ENCODE peak calls at places on chromosome 19, in four cellular contexts. S, B, C and G are unnamed samples.

GRCh38 chr19:27652281-27652680 is 1560.7 kb downstream of the UQCRFS1 start:
- DNase-seq in B (no peak), C (no peak), S (no peak), G (peak)

GRCh38 chr19:16070366-16070990 is 5.8 kb upstream of the TPM4 start:
- DNase-seq in B (peak), S (no peak), C (no peak), G (no peak)

GRCh38 chr19:15563325-15563794 is 51.7 kb upstream of the CYP4F8 start:
- DNase-seq in B (peak), C (no peak), S (no peak), G (no peak)

GRCh38 chr19:55255618-55256423 is 3.0 kb downstream of the PPP6R1 start:
- DNase-seq in C (no peak), S (no peak), B (peak), G (no peak)

GRCh38 chr19:19447536-19448237 is 42.2 kb downstream of the GATAD2A start:
- DNase-seq in S (no peak), C (no peak), B (no peak), G (no peak)

GRCh38 chr19:10095948-10096614 is 6.4 kb downstream of the ANGPTL6 start:
- DNase-seq in C (peak), B (peak), S (peak), G (peak)

GRCh38 chr19:55552620-55553019 is 7.3 kb upstream of the SBK3 start:
- DNase-seq in S (no peak), C (no peak), B (no peak), G (no peak)

GRCh38 chr19:33492951-33493350 is 28.6 kb downstream of the PEPD start:
- DNase-seq in C (no peak), S (no peak), B (no peak), G (no peak)

GRCh38 chr19:10193666-10194499 is 870 bp downstream of the DNMT1 start:
- DNase-seq in S (no peak), B (peak), C (no peak), G (peak)

GRCh38 chr19:4019578-4019977 is 12.0 kb downstream of the PIAS4 start:
- DNase-seq in B (no peak), S (no peak), C (no peak), G (no peak)

GRCh38 chr19:8654591-8655339 is 24.3 kb downstream of the NFILZ start:
- DNase-seq in C (peak), B (peak), S (no peak), G (peak)

GRCh38 chr19:14081797-14082674 is 3.5 kb downstream of the C19orf67 start:
- DNase-seq in B (peak), C (no peak), S (no peak), G (no peak)

GRCh38 chr19:55447421-55448174 is 4.5 kb upstream of the SHISA7 start:
- DNase-seq in S (no peak), C (no peak), B (peak), G (no peak)

GRCh38 chr19:1237027-1237659 is 662 bp downstream of the CBARP start:
- DNase-seq in S (no peak), B (no peak), C (no peak), G (no peak)

GRCh38 chr19:1213391-1214286 is 8.1 kb downstream of the STK11 start:
- DNase-seq in B (no peak), S (no peak), C (no peak), G (no peak)

GRCh38 chr19:2567580-2567979 is 91.7 kb downstream of the GADD45B start:
- DNase-seq in C (no peak), S (no peak), B (no peak), G (no peak)

GRCh38 chr19:16737909-16738308 is 18.3 kb downstream of the NWD1 start:
- DNase-seq in B (no peak), S (no peak), C (no peak), G (no peak)

GRCh38 chr19:11736696-11737095 is 2.0 kb downstream of the ZNF823 start:
- DNase-seq in C (no peak), B (peak), S (no peak), G (no peak)

GRCh38 chr19:54430306-54431254 is 15.3 kb downstream of the TTYH1 start:
- DNase-seq in S (no peak), B (peak), C (peak), G (no peak)

GRCh38 chr19:54114340-54114826 is 1.1 kb downstream of the TFPT start:
- DNase-seq in C (no peak), B (peak), S (no peak), G (no peak)

GRCh38 chr19:54207908-54208783 is 7.5 kb downstream of the RPS9 start:
- DNase-seq in S (peak), C (no peak), B (peak), G (no peak)

GRCh38 chr19:8635422-8635821 is 5.0 kb downstream of the NFILZ start:
- DNase-seq in S (no peak), B (peak), C (no peak), G (no peak)

GRCh38 chr19:29457413-29457812 is 68.4 kb upstream of the VSTM2B start:
- DNase-seq in C (no peak), B (no peak), S (no peak), G (no peak)

GRCh38 chr19:49786432-49786831 is 19.6 kb downstream of the AP2A1 start:
- DNase-seq in S (no peak), B (peak), C (no peak), G (no peak)

GRCh38 chr19:372306-372890 is 27.8 kb upstream of the MIER2 start:
- DNase-seq in C (no peak), B (no peak), S (no peak), G (no peak)

GRCh38 chr19:292951-293350 is 1.7 kb upstream of the PLPP2 start:
- DNase-seq in C (no peak), B (no peak), S (no peak), G (no peak)

GRCh38 chr19:1856698-1857603 is 6.4 kb downstream of the KLF16 start:
- DNase-seq in C (no peak), S (peak), B (peak), G (peak)

GRCh38 chr19:13117176-13117771 is 734 bp upstream of the TRMT1 start:
- DNase-seq in S (no peak), C (no peak), B (no peak), G (no peak)

GRCh38 chr19:18418034-18418724 is 1.0 kb upstream of the SSBP4 start:
- DNase-seq in C (no peak), S (no peak), B (no peak), G (peak)

GRCh38 chr19:4664642-4665041 is 5.5 kb downstream of the MYDGF start:
- DNase-seq in S (no peak), B (no peak), C (no peak), G (no peak)

GRCh38 chr19:15374105-15374651 is 5.4 kb downstream of the AKAP8 start:
- DNase-seq in S (no peak), B (no peak), C (no peak), G (no peak)

GRCh38 chr19:38035515-38036495 is 128.8 kb downstream of the SIPA1L3 start:
- DNase-seq in S (no peak), C (no peak), B (no peak), G (no peak)

GRCh38 chr19:5020368-5020767 is 51.5 kb downstream of the KDM4B start:
- DNase-seq in S (no peak), C (no peak), B (no peak), G (no peak)

GRCh38 chr19:5425260-5425659 is 30.0 kb upstream of the ZNRF4 start:
- DNase-seq in C (no peak), S (no peak), B (no peak), G (no peak)

GRCh38 chr19:58355891-58356235 is 2.6 kb upstream of the A1BG start:
- DNase-seq in S (no peak), B (no peak), C (no peak), G (no peak)

GRCh38 chr19:13781547-13781946 is 7.3 kb downstream of the C19orf53 start:
- DNase-seq in B (peak), C (peak), S (peak), G (no peak)

GRCh38 chr19:19362075-19362474 is 41.4 kb downstream of the MAU2 start:
- DNase-seq in B (no peak), C (no peak), S (no peak), G (no peak)

DNA sequence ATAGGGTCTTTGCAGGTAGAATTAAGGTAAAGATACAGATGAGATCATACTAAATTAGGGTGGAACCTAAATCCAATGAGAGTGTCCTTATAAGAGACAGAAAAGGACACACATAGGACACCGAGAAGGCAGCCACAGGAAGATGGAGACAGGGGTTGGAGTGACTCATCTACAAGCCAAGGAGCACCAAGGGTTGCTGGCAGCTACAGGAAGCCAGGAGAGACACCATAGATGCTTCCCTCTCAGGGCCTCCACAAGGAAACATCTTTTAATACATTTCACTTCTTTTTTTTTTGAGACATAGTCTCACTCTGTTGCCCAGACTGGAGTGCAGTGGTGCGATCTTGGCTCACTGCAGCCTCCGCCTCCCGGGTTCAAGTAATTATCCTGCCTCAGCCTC is 10.1 kb downstream of the TMEM143 start:
- DNase-seq in C (no peak), S (no peak), B (peak), G (no peak)
- TF ChIP-seq CTCF in C (no peak), S (no peak), B (no peak), G (no peak)

DNA sequence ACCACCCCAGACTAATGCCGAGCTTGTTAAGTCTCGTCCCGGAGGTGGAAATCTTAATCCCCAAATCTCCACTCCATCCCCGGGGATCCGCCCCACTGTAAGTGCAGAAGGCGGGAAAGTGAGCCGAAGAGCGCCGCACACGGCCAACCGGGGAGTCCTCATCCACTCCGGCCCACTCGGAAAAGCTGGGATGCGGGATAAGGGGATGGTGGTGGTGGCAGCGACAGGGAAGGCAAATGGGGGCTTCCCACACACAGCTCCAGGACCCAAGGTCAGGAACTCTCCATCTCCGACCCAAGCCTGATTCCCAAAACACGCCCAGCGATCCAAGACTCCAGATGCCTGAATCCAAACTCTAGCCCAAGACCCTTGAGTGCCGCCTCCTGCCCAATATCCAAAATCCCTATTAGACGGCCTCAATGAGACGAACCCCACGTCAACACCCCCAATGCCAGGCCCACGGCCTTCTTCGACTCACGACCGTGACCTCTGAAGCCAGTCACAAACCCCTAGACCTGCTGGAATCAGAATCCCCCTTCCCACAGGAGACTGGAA is 481 bp downstream of the FBL start:
- DNase-seq in S (no peak), B (no peak), C (no peak), G (no peak)
- TF ChIP-seq CTCF in S (no peak), B (no peak), C (no peak), G (no peak)

GRCh38 chr19:43662487-43662886 is 7.5 kb downstream of the PLAUR start:
- DNase-seq in C (no peak), S (no peak), B (peak), G (no peak)
- TF ChIP-seq CTCF in C (peak), S (no peak), B (peak), G (peak)

GRCh38 chr19:51926784-51927741 is at the start of gene ZNF613:
- DNase-seq in C (peak), B (peak), S (peak), G (peak)
- TF ChIP-seq CTCF in C (peak), B (peak), S (no peak), G (peak)

GRCh38 chr19:36748431-36749275 is 24.0 kb downstream of the ZNF850 start:
- DNase-seq in S (no peak), C (no peak), B (no peak), G (no peak)
- TF ChIP-seq CTCF in S (no peak), C (no peak), B (no peak), G (no peak)

GRCh38 chr19:35513975-35514809 is 743 bp upstream of the DMKN start:
- DNase-seq in C (no peak), B (no peak), S (no peak), G (no peak)
- TF ChIP-seq CTCF in C (no peak), B (no peak), S (no peak), G (peak)

GRCh38 chr19:45902651-45903625 is 525 bp upstream of the MYPOP start:
- DNase-seq in B (peak), C (peak), S (peak), G (peak)
- TF ChIP-seq CTCF in B (no peak), C (no peak), S (no peak), G (peak)

GRCh38 chr19:7497292-7497691 is 8.5 kb upstream of the PEX11G start:
- DNase-seq in B (no peak), C (no peak), S (no peak), G (no peak)
- TF ChIP-seq CTCF in B (peak), C (peak), S (no peak), G (peak)

DNA sequence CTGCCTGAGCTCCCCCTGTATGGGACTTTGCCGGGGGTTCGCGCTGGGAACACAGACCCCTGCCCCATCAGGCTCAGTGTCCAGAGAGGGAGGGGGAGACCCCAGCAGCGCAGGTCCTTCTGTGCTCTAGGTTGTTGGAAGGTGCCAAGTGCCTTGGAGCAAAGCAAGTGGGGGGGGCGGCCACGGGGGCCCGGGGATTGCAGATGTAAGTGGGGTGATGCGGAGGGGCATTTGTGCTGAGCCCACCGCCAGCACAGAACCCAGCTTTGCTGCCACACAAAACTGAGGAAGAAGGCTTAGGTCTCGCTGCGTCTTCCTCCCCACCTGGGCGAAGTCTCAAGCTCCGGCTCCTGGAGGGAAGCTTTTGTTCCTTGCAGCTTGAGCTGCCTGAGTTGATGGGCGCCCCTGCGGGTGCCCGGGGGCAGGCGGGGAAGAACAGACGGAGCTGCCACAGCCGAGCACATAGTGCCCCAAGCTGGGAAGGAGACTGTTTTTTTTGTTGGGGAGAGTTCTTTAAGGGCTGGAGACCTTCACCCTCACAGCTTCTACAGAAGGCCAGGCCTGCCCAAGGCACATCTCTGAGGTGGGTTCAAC is 1.5 kb upstream of the NTN5 start:
- DNase-seq in S (no peak), B (no peak), C (no peak), G (no peak)
- TF ChIP-seq CTCF in S (no peak), B (no peak), C (no peak), G (no peak)

DNA sequence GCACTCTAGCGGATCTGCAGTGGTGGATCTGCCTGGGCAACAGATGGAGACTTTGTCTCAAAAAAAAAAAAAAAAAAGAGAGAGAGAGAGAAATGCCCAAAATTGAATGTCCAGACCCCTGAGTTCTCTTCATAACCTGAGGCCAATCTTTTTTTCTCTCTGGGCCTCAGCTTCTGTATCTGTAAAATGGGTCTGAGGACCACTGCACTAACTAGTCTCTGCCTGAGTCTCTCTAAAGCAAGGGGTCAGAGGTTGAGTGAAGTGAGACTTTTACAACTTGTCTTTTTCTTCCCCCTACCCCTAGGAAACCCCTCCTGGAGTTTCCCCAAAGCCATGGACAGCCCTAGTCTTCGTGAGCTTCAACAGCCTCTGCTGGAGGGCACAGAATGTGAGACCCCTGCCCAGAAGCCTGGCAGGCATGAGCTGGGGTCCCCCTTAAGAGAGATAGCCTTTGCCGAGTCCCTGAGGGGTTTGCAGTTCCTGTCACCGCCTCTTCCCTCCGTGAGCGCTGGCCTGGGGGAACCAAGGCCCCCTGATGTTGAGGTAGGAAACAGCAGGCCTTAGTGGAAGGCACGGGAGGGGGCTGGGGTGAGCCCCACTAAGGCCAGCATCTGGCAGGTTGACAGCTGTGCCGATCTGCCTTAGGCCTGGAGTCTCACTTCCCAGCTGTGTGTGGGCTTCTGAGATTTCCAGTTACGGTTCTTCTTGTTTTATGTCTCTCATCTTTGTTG is 1.8 kb downstream of the TMEM91 start:
- DNase-seq in B (no peak), S (no peak), C (peak), G (no peak)
- TF ChIP-seq CTCF in B (no peak), S (no peak), C (peak), G (peak)